ENCODE peak calls at places on chromosomes 7 and 10, in seven cellular contexts. Z is spleen, G is transverse colon, J is lower leg skin, I is body of pancreas, N is tibial nerve, R is A549. H is an unnamed sample.

GRCh38 chr10:130924138-130924819 is 387.2 kb downstream of the TCERG1L start:
- DNase-seq in Z (no peak), G (no peak), J (no peak), I (peak; percentile 32), N (no peak), R (no peak), H (no peak)

GRCh38 chr7:27774717-27775328 is 34.9 kb downstream of the TAX1BP1 start:
- DNase-seq in Z (no peak), G (no peak), J (no peak), I (no peak), N (no peak), R (no peak), H (no peak)

GRCh38 chr7:151876112-151876898 is 610 bp downstream of the PRKAG2 start:
- DNase-seq in Z (peak; percentile 93), G (peak; percentile 86), J (peak; percentile 88), I (peak; percentile 79), N (peak; percentile 74), R (peak; percentile 35), H (peak; percentile 82)

GRCh38 chr7:1673581-1674102 is 3.6 kb downstream of the ELFN1 start:
- DNase-seq in Z (peak; percentile 70), G (no peak), J (no peak), I (no peak), N (peak; percentile 7), R (no peak), H (peak; percentile 8)

GRCh38 chr7:111841596-111842209 is 279.4 kb upstream of the IMMP2L start:
- DNase-seq in Z (no peak), G (no peak), J (no peak), I (no peak), N (no peak), R (no peak), H (no peak)

GRCh38 chr10:30821269-30821993 is 191.9 kb upstream of the LYZL2 start:
- DNase-seq in Z (no peak), G (no peak), J (no peak), I (no peak), N (no peak), R (no peak), H (no peak)

GRCh38 chr10:5611899-5612680 is 54.3 kb downstream of the ASB13 start:
- DNase-seq in Z (no peak), G (no peak), J (no peak), I (no peak), N (no peak), R (no peak), H (no peak)

GRCh38 chr7:43904533-43905208 is 1.7 kb downstream of the URGCP start:
- DNase-seq in Z (no peak), G (no peak), J (no peak), I (no peak), N (no peak), R (no peak), H (no peak)

GRCh38 chr10:120204877-120205276 is 252.2 kb upstream of the PLPP4 start:
- DNase-seq in Z (no peak), G (no peak), J (no peak), I (no peak), N (no peak), R (no peak), H (no peak)

GRCh38 chr7:99102809-99103690 is 40.9 kb downstream of the SMURF1 start:
- DNase-seq in Z (no peak), G (no peak), J (no peak), I (no peak), N (no peak), R (peak; percentile 60), H (no peak)

GRCh38 chr10:132752378-132752777 is 33.6 kb downstream of the NKX6-2 start:
- DNase-seq in Z (no peak), G (no peak), J (no peak), I (no peak), N (no peak), R (no peak), H (no peak)

GRCh38 chr7:110522061-110522750 is 568.7 kb upstream of the LRRN3 start:
- DNase-seq in Z (no peak), G (no peak), J (no peak), I (no peak), N (no peak), R (no peak), H (no peak)

GRCh38 chr7:151058766-151059361 is 525 bp upstream of the SLC4A2 start:
- DNase-seq in Z (peak; percentile 88), G (no peak), J (no peak), I (no peak), N (no peak), R (no peak), H (no peak)

GRCh38 chr10:107032700-107033401 is 131.7 kb downstream of the SORCS1 start:
- DNase-seq in Z (no peak), G (no peak), J (no peak), I (no peak), N (no peak), R (no peak), H (no peak)

GRCh38 chr7:41918597-41918996 is 215.7 kb upstream of the INHBA start:
- DNase-seq in Z (no peak), G (no peak), J (no peak), I (no peak), N (no peak), R (no peak), H (no peak)

GRCh38 chr7:41925946-41926345 is 223.1 kb upstream of the INHBA start:
- DNase-seq in Z (no peak), G (no peak), J (no peak), I (no peak), N (no peak), R (no peak), H (no peak)

GRCh38 chr7:41916450-41916927 is 213.6 kb upstream of the INHBA start:
- DNase-seq in Z (no peak), G (no peak), J (peak; percentile 68), I (no peak), N (no peak), R (peak; percentile 10), H (peak; percentile 31)

GRCh38 chr7:41924798-41925197 is 221.9 kb upstream of the INHBA start:
- DNase-seq in Z (no peak), G (no peak), J (no peak), I (no peak), N (no peak), R (no peak), H (no peak)

GRCh38 chr7:41921453-41921912 is 218.6 kb upstream of the INHBA start:
- DNase-seq in Z (no peak), G (no peak), J (peak; percentile 38), I (no peak), N (no peak), R (no peak), H (no peak)
- TF ChIP-seq POLR2A in Z (no peak), G (no peak), J (no peak), I (no peak), N (no peak), R (no peak), H (no peak)

DNA sequence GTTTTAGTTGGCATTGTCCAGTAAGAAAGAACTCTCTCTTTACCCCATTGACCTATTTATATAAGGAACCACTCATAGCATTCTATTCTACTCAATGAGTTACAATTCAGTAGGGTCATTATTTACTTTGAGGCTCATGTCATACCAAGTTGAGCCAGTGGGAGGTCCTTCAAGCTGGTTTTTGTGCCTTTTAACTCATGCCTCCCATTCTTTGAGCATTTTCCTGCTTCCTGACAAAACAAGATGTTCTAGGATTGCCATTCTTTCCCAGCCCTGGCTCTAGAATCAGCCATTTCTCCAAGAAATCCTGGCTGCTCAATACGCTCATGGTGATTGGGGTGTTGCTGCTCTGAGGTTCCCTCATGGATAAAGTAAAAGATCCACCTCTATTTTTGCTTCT is 250.1 kb downstream of the ABCA13 start:
- DNase-seq in Z (no peak), G (no peak), J (no peak), I (no peak), N (no peak), R (no peak), H (no peak)
- H3K4me3 ChIP-seq in Z (no peak overlapping the region), G (no peak overlapping the region), J (no peak overlapping the region), I (no peak overlapping the region), N (no peak overlapping the region), R (no peak overlapping the region), H (no peak overlapping the region)

GRCh38 chr7:130909881-130910672 is 176.1 kb upstream of the KLF14 start:
- DNase-seq in Z (no peak), G (no peak), J (no peak), I (no peak), N (no peak), R (no peak), H (no peak)
- TF ChIP-seq POLR2A in Z (no peak), G (no peak), J (no peak), I (no peak), N (no peak), R (no peak), H (no peak)

DNA sequence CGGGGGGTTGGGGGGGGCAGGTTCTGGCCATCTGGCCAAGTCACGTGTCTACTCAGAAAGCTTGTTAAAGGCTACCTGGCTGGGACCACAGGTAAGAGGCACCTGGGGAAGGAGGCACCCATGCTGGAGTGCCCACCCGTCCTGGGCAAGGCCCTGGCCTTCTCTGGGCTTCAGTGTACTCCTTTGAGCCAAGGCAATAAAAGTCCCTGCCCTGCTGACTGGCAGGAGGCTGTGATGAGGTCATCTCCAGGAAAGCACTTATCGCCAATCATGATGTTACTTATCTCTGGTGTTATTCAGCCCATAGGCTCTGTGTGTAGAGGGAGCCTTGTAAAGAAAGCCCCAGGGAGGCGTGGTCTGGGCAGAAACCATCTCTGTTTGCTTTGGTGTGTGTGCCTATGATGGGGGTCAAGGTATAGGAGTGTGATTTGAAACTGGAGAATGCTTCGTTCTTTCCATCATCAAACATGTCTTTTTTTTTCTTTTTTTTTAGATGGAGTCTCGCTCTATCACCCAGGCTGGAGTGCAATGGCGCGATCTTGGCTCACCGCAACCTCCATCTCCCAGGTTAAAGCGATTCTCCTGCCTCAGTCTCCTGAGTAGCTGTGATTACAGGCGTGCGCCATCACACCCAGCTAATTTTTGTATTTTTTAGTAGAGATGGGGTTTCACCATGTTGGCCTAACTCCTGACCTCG is 2.5 kb upstream of the CLDN4 start:
- DNase-seq in Z (no peak), G (peak; percentile 86), J (no peak), I (no peak), N (no peak), R (peak; percentile 67), H (peak; percentile 57)
- H3K4me3 ChIP-seq in Z (no peak overlapping the region), G (no peak overlapping the region), J (no peak overlapping the region), I (no peak overlapping the region), N (no peak overlapping the region), R (no peak overlapping the region), H (no peak overlapping the region)

GRCh38 chr10:99850767-99851127 is 68.3 kb downstream of the ABCC2 start:
- DNase-seq in Z (no peak), G (no peak), J (no peak), I (no peak), N (no peak), R (no peak), H (no peak)

GRCh38 chr10:99849057-99849456 is 66.6 kb downstream of the ABCC2 start:
- DNase-seq in Z (no peak), G (no peak), J (no peak), I (no peak), N (no peak), R (no peak), H (no peak)

GRCh38 chr10:99851825-99852224 is 69.4 kb downstream of the ABCC2 start:
- DNase-seq in Z (no peak), G (no peak), J (no peak), I (no peak), N (no peak), R (no peak), H (no peak)

GRCh38 chr10:99849525-99849924 is 67.1 kb downstream of the ABCC2 start:
- DNase-seq in Z (no peak), G (no peak), J (no peak), I (no peak), N (no peak), R (no peak), H (no peak)

GRCh38 chr10:99850041-99850766 is 67.8 kb downstream of the ABCC2 start:
- DNase-seq in Z (no peak), G (no peak), J (no peak), I (no peak), N (no peak), R (no peak), H (no peak)
- TF ChIP-seq POLR2A in Z (no peak), G (no peak), J (no peak), I (no peak), N (no peak), R (no peak), H (no peak)

H was measured in uterus.